ENCODE peak calls at places on chromosomes 5 and 9, in seven cellular contexts. D is HCT116, C is GM12878, Y is SK-N-SH, F is H1, T is HepG2, Q is K562. V is an unnamed sample.

GRCh38 chr5:5886812-5887486 is 464.5 kb downstream of the ICE1 start:
- DNase-seq in D (no peak), C (no peak), Y (peak), F (peak), T (peak), Q (peak), V (peak)

GRCh38 chr9:137396808-137397367 is 26.1 kb downstream of the EXD3 start:
- DNase-seq in D (no peak), C (no peak), Y (no peak), F (no peak), T (no peak), Q (no peak), V (no peak)

GRCh38 chr9:121698627-121699270 is 47.3 kb downstream of the DAB2IP start:
- DNase-seq in D (no peak), C (no peak), Y (peak), F (no peak), T (no peak), Q (peak), V (no peak)

GRCh38 chr5:9209846-9210547 is 335.9 kb downstream of the SEMA5A start:
- DNase-seq in D (no peak), C (no peak), Y (no peak), F (no peak), T (no peak), Q (no peak), V (no peak)

GRCh38 chr9:35553670-35554543 is 51.2 kb upstream of the TESK1 start:
- DNase-seq in D (peak), C (peak), Y (peak), F (no peak), T (peak), Q (peak), V (peak)

GRCh38 chr5:3325811-3326568 is 269.6 kb upstream of the IRX1 start:
- DNase-seq in D (no peak), C (no peak), Y (no peak), F (no peak), T (no peak), Q (no peak), V (no peak)

GRCh38 chr9:37255944-37256862 is 135.8 kb downstream of the ZCCHC7 start:
- DNase-seq in D (no peak), C (no peak), Y (no peak), F (no peak), T (no peak), Q (no peak), V (no peak)

GRCh38 chr9:121814594-121814993 is 163.2 kb downstream of the DAB2IP start:
- DNase-seq in D (no peak), C (no peak), Y (no peak), F (no peak), T (no peak), Q (no peak), V (no peak)

GRCh38 chr9:35162605-35163315 is 951 bp downstream of the UNC13B start:
- DNase-seq in D (no peak), C (no peak), Y (peak), F (no peak), T (no peak), Q (no peak), V (no peak)

GRCh38 chr9:16484744-16485143 is 385.7 kb downstream of the BNC2 start:
- DNase-seq in D (no peak), C (no peak), Y (peak), F (no peak), T (no peak), Q (no peak), V (no peak)

GRCh38 chr5:179795863-179796833 is 2.4 kb downstream of the LTC4S start:
- DNase-seq in D (no peak), C (peak), Y (peak), F (no peak), T (peak), Q (no peak), V (peak)

GRCh38 chr5:17154211-17154996 is 63.0 kb upstream of the BASP1 start:
- DNase-seq in D (no peak), C (no peak), Y (no peak), F (no peak), T (no peak), Q (no peak), V (no peak)

GRCh38 chr9:88006511-88007290 is 32.4 kb upstream of the CDK20 start:
- DNase-seq in D (no peak), C (no peak), Y (peak), F (no peak), T (no peak), Q (no peak), V (no peak)

GRCh38 chr5:17216974-17217325 is 481 bp upstream of the BASP1 start:
- DNase-seq in D (no peak), C (no peak), Y (no peak), F (no peak), T (no peak), Q (no peak), V (no peak)

GRCh38 chr5:111134080-111134479 is 41.9 kb downstream of the WDR36 start:
- DNase-seq in D (no peak), C (no peak), Y (no peak), F (no peak), T (no peak), Q (no peak), V (no peak)

GRCh38 chr5:38883842-38884241 is 38.0 kb downstream of the OSMR start:
- DNase-seq in D (no peak), C (no peak), Y (no peak), F (no peak), T (no peak), Q (no peak), V (no peak)

GRCh38 chr9:137679249-137679648 is 60.4 kb downstream of the EHMT1 start:
- DNase-seq in D (no peak), C (peak), Y (no peak), F (peak), T (no peak), Q (no peak), V (no peak)

GRCh38 chr5:78610633-78611032 is 37.9 kb downstream of the LHFPL2 start:
- DNase-seq in D (no peak), C (no peak), Y (no peak), F (no peak), T (no peak), Q (no peak), V (no peak)

GRCh38 chr5:151885138-151885908 is 39.3 kb downstream of the GLRA1 start:
- DNase-seq in D (no peak), C (no peak), Y (no peak), F (no peak), T (no peak), Q (no peak), V (no peak)

GRCh38 chr5:85823462-85824426 is 794.0 kb upstream of the COX7C start:
- DNase-seq in D (peak), C (no peak), Y (no peak), F (no peak), T (no peak), Q (peak), V (no peak)

GRCh38 chr5:102796014-102796413 is 40.9 kb downstream of the PAM start:
- DNase-seq in D (no peak), C (no peak), Y (no peak), F (no peak), T (peak), Q (no peak), V (peak)

GRCh38 chr5:82285206-82285605 is 7.1 kb upstream of the RPS23 start:
- DNase-seq in D (no peak), C (no peak), Y (no peak), F (no peak), T (no peak), Q (peak), V (no peak)

GRCh38 chr9:137972355-137972987 is 94.9 kb downstream of the CACNA1B start:
- DNase-seq in D (no peak), C (no peak), Y (peak), F (no peak), T (no peak), Q (no peak), V (no peak)

GRCh38 chr9:136355616-136356557 is 7.7 kb downstream of the DNLZ start:
- DNase-seq in D (no peak), C (no peak), Y (no peak), F (no peak), T (no peak), Q (peak), V (no peak)

GRCh38 chr9:121075251-121076036 is 689 bp downstream of the CNTRL start:
- DNase-seq in D (no peak), C (no peak), Y (no peak), F (no peak), T (no peak), Q (no peak), V (no peak)

GRCh38 chr5:135534609-135535419 is 950 bp downstream of the NEUROG1 start:
- DNase-seq in D (no peak), C (no peak), Y (peak), F (no peak), T (no peak), Q (no peak), V (no peak)

GRCh38 chr5:54844905-54845566 is 140.4 kb downstream of the ESM1 start:
- DNase-seq in D (peak), C (peak), Y (peak), F (no peak), T (peak), Q (no peak), V (no peak)

GRCh38 chr9:77815260-77815659 is 167.1 kb upstream of the GNA14 start:
- DNase-seq in D (no peak), C (no peak), Y (no peak), F (no peak), T (no peak), Q (no peak), V (no peak)

GRCh38 chr5:140041492-140042421 is 1.3 kb downstream of the NRG2 start:
- DNase-seq in D (no peak), C (peak), Y (peak), F (no peak), T (no peak), Q (no peak), V (no peak)

GRCh38 chr9:2209400-2209799 is 194.3 kb downstream of the SMARCA2 start:
- DNase-seq in D (no peak), C (no peak), Y (no peak), F (no peak), T (no peak), Q (no peak), V (no peak)

GRCh38 chr5:77301447-77301878 is 91.0 kb downstream of the PDE8B start:
- DNase-seq in D (no peak), C (no peak), Y (no peak), F (no peak), T (no peak), Q (no peak), V (no peak)

GRCh38 chr9:123929177-123929869 is 603 bp downstream of the DENND1A start:
- DNase-seq in D (no peak), C (no peak), Y (no peak), F (no peak), T (peak), Q (peak), V (no peak)

GRCh38 chr5:123297866-123298265 is 125.3 kb downstream of the CEP120 start:
- DNase-seq in D (no peak), C (no peak), Y (no peak), F (no peak), T (no peak), Q (no peak), V (no peak)

GRCh38 chr5:12016149-12016740 is 112.0 kb upstream of the CTNND2 start:
- DNase-seq in D (no peak), C (no peak), Y (no peak), F (no peak), T (no peak), Q (no peak), V (no peak)

GRCh38 chr9:133474215-133474614 is 4.7 kb downstream of the SLC2A6 start:
- DNase-seq in D (no peak), C (no peak), Y (no peak), F (no peak), T (no peak), Q (no peak), V (no peak)

GRCh38 chr9:128587453-128587852 is 35.1 kb downstream of the SPTAN1 start:
- DNase-seq in D (no peak), C (peak), Y (no peak), F (no peak), T (no peak), Q (no peak), V (no peak)

GRCh38 chr9:3743901-3744413 is 218.2 kb upstream of the RFX3 start:
- DNase-seq in D (no peak), C (no peak), Y (peak), F (no peak), T (no peak), Q (no peak), V (no peak)

GRCh38 chr5:82351754-82352145 is 73.6 kb upstream of the RPS23 start:
- DNase-seq in D (peak), C (no peak), Y (peak), F (no peak), T (peak), Q (peak), V (peak)

DNA sequence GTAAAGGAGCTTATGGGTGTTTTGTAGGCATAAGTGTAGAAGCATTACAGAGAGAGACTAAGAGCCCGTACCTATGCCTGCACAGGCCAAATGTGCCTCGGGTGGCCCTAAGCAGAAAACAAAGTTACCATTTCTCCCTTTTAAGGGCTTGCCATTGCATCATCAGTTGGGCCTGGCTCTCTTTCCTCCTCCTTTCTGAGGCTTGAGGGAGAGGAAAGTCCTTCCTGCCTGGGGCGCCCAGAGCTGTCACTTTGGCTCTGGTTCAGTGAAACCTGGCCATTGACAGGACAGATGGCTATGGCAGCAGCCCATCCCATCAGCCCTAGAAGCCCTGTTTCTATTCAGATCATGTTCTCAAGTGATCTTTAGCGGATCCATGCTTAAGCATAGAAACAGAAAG is 293.3 kb downstream of the YTHDC2 start:
- DNase-seq in D (no peak), C (no peak), Y (no peak), F (no peak), T (no peak), Q (no peak), V (peak)
- TF ChIP-seq JUND in D (no peak), C (no peak), Y (no peak), F (no peak), T (no peak), Q (no peak), V (no peak)

GRCh38 chr5:117562647-117563046 is 988.0 kb upstream of the SEMA6A start:
- DNase-seq in D (no peak), C (no peak), Y (no peak), F (no peak), T (no peak), Q (no peak), V (no peak)

GRCh38 chr5:117561531-117561930 is 986.9 kb upstream of the SEMA6A start:
- DNase-seq in D (no peak), C (no peak), Y (no peak), F (no peak), T (no peak), Q (no peak), V (no peak)

DNA sequence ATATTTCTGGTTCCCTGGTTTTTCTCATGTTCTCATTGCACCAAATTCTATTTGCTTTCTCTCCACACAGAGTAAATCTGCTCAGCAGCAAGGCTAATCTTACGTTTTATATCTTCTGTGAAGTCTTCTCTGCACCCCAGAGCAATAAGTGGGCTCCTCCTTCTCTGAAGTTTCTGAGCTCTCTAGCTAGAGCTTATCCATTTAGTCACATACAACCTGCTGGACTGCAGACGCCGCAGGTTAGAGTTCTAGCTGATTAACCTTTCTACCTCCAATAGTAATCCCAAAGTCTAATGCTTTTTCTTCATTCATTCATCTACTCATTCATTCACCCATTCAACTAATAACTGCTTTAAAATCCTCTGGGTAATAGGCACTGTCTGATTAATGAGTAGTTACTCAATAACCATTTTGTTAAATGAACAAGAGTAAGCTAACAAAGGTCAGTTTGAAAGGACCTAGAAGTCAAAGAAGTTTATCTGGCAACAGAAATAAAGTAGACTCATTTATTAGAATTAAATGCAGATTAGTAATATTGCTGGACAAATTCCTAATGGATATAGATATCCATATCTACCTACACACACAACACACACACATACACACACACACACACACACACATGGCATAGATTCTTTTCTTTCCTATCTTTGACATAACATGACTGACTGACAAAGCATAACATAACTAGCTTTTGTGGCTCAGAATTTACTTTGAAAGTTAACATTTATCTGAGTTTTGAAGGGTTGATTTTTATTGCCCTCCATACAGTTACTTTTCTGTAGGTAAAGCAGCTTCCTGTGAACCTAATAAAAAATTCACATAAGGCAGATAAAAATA is 984.6 kb upstream of the SEMA6A start:
- DNase-seq in D (no peak), C (no peak), Y (no peak), F (no peak), T (no peak), Q (no peak), V (no peak)
- TF ChIP-seq JUND in D (no peak), C (no peak), Y (no peak), F (no peak), T (no peak), Q (no peak), V (no peak)

GRCh38 chr5:1002836-1003235 is 5.8 kb upstream of the NKD2 start:
- DNase-seq in D (no peak), C (no peak), Y (no peak), F (no peak), T (no peak), Q (no peak), V (no peak)
- TF ChIP-seq JUND in D (no peak), C (no peak), Y (no peak), F (no peak), T (no peak), Q (no peak), V (no peak)

DNA sequence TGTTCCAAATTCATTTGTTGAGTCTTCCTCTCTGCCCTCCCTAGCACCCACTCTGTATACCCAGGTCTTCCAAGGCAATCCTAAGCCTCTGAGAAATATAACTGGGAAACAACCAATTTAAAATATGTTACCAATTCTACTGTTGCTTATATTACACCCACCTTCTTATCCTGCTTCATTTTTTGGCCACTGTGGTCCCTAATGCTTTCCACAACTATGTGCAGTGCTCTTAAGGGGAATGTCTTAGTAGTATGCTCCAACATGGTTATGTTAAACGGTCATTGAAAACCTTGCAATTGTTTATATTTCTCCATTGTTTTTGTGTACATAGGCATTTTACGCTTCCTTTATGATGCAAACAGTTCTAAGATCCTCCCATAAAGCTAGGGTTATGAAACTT is 273.1 kb upstream of the HAPLN1 start:
- DNase-seq in D (no peak), C (no peak), Y (no peak), F (no peak), T (no peak), Q (no peak), V (no peak)
- TF ChIP-seq JUND in D (no peak), C (no peak), Y (no peak), F (no peak), T (no peak), Q (no peak), V (no peak)

GRCh38 chr9:109297899-109298298 is 23.0 kb downstream of the EPB41L4B start:
- DNase-seq in D (no peak), C (no peak), Y (no peak), F (no peak), T (no peak), Q (no peak), V (no peak)
- TF ChIP-seq JUND in D (no peak), C (no peak), Y (no peak), F (no peak), T (no peak), Q (no peak), V (no peak)

V was measured in T47D.